ENCODE peak calls at places on chromosomes 16 and 17, in eight cellular contexts. M is NCI-H748 treated with DMSO at 0.1 percent for 48 hours, I is amniotic stem cell, B is left lung, J is tibial artery, R is IMR-90, C is anterior cingulate cortex, O is iPS DF 6.9. H is an unnamed sample.

GRCh38 chr17:45705123-45706009 is 78.8 kb upstream of the CRHR1 start:
- DNase-seq in R (peak), O (no peak), J (no peak), I (no peak), C (no peak), M (no peak), B (no peak), H (no peak)

GRCh38 chr17:82458885-82459424 is 414 bp downstream of the NARF start:
- DNase-seq in B (no peak), M (no peak), I (no peak), J (no peak), C (no peak), O (no peak), R (peak), H (no peak)

GRCh38 chr16:4392382-4393242 is 21.0 kb downstream of the VASN start:
- DNase-seq in R (peak), M (no peak), O (no peak), I (peak), C (no peak), J (peak), B (no peak), H (no peak)

GRCh38 chr17:82734987-82735866 is at the start of gene FN3K:
- DNase-seq in M (peak), B (peak), I (no peak), R (peak), O (no peak), C (peak), J (peak), H (peak)

GRCh38 chr16:12752159-12752558 is 51.5 kb downstream of the CPPED1 start:
- DNase-seq in B (no peak), J (no peak), I (no peak), R (no peak), C (no peak), M (no peak), O (no peak), H (no peak)

GRCh38 chr17:58410714-58411407 is 6.5 kb downstream of the RNF43 start:
- DNase-seq in J (no peak), I (no peak), B (no peak), M (no peak), O (no peak), R (no peak), C (no peak), H (no peak)

GRCh38 chr16:84284168-84284722 is 10.4 kb upstream of the WFDC1 start:
- DNase-seq in R (no peak), J (no peak), C (no peak), B (no peak), M (no peak), O (no peak), I (no peak), H (no peak)

GRCh38 chr17:72077326-72077960 is 43.4 kb upstream of the SOX9 start:
- DNase-seq in B (no peak), C (no peak), M (no peak), I (no peak), O (peak), J (no peak), R (peak), H (no peak)

GRCh38 chr16:10088380-10088793 is 93.8 kb downstream of the GRIN2A start:
- DNase-seq in B (no peak), I (no peak), C (no peak), J (no peak), M (no peak), R (no peak), O (no peak), H (no peak)

GRCh38 chr16:88953003-88953690 is 23.9 kb downstream of the CBFA2T3 start:
- DNase-seq in I (no peak), M (no peak), R (no peak), C (no peak), B (no peak), O (no peak), J (no peak), H (no peak)

GRCh38 chr16:2339521-2340484 is 725 bp downstream of the ABCA3 start:
- DNase-seq in M (peak), C (peak), O (no peak), J (peak), I (no peak), R (no peak), B (no peak), H (no peak)

GRCh38 chr17:66152756-66153155 is 39.2 kb downstream of the CEP112 start:
- DNase-seq in B (no peak), O (no peak), I (no peak), R (peak), M (no peak), J (no peak), C (no peak), H (no peak)

GRCh38 chr16:51880776-51881175 is 666.2 kb downstream of the TOX3 start:
- DNase-seq in O (no peak), B (no peak), I (peak), M (no peak), C (no peak), R (peak), J (no peak), H (no peak)

GRCh38 chr16:56549744-56550385 is 15.0 kb upstream of the MT4 start:
- DNase-seq in J (no peak), M (no peak), B (no peak), I (no peak), R (peak), C (peak), O (no peak), H (no peak)

GRCh38 chr16:88382491-88383400 is at the start of gene ZNF469:
- DNase-seq in R (peak), O (no peak), B (peak), I (no peak), M (no peak), J (peak), C (no peak), H (peak)

GRCh38 chr17:29131814-29132682 is 48.1 kb downstream of the MYO18A start:
- DNase-seq in M (no peak), R (peak), I (peak), B (no peak), O (no peak), C (no peak), J (peak), H (no peak)

GRCh38 chr16:88653101-88653500 is 2.2 kb upstream of the CYBA start:
- DNase-seq in I (no peak), C (no peak), M (no peak), R (no peak), B (no peak), O (no peak), J (no peak), H (no peak)

GRCh38 chr17:73705594-73705993 is 61.3 kb upstream of the SDK2 start:
- DNase-seq in M (peak), B (peak), C (peak), O (no peak), J (no peak), R (peak), I (no peak), H (no peak)

GRCh38 chr16:88116121-88116900 is 165.1 kb downstream of the BANP start:
- DNase-seq in I (no peak), J (no peak), M (no peak), B (no peak), R (peak), C (no peak), O (no peak), H (no peak)

GRCh38 chr16:62977876-62978275 is 941.6 kb upstream of the CDH8 start:
- DNase-seq in J (no peak), R (no peak), I (no peak), O (no peak), B (no peak), M (no peak), C (no peak), H (no peak)

GRCh38 chr17:28478940-28479615 is 5.6 kb downstream of the SLC13A2 start:
- DNase-seq in C (no peak), J (no peak), O (no peak), I (no peak), B (no peak), M (no peak), R (peak), H (no peak)